ENCODE peak calls at places on chromosomes 13 and 19, in five cellular contexts. I is Kasumi-1, W is RWPE2, X is fibroblast of pulmonary artery, H is NCI-H1092. R is an unnamed sample.

GRCh38 chr19:43505941-43506340 is 1.4 kb upstream of the PHLDB3 start:
- DNase-seq in I (no peak), W (no peak), X (no peak), H (no peak), R (no peak)

GRCh38 chr13:113862191-113862765 is 1.6 kb downstream of the GAS6 start:
- DNase-seq in I (no peak), W (peak), X (no peak), H (no peak), R (no peak)

GRCh38 chr13:50119593-50119992 is 104.3 kb downstream of the KCNRG start:
- DNase-seq in I (no peak), W (no peak), X (peak), H (no peak), R (no peak)

GRCh38 chr19:7069904-7070226 is 362 bp downstream of the ZNF557 start:
- DNase-seq in I (no peak), W (no peak), X (no peak), H (no peak), R (no peak)

GRCh38 chr19:55241143-55241934 is 12.8 kb upstream of the TMEM86B start:
- DNase-seq in I (no peak), W (no peak), X (no peak), H (no peak), R (no peak)

GRCh38 chr13:101283782-101284181 is 132.5 kb downstream of the NALCN start:
- DNase-seq in I (no peak), W (no peak), X (no peak), H (no peak), R (no peak)

GRCh38 chr13:110815471-110816204 is 99.2 kb downstream of the ANKRD10 start:
- DNase-seq in I (no peak), W (no peak), X (no peak), H (peak), R (no peak)

GRCh38 chr19:49987159-49987698 is 26.3 kb upstream of the SIGLEC11 start:
- DNase-seq in I (peak), W (no peak), X (peak), H (no peak), R (peak)

GRCh38 chr13:36549771-36550170 is 117.5 kb downstream of the CCNA1 start:
- DNase-seq in I (no peak), W (no peak), X (peak), H (peak), R (no peak)

GRCh38 chr13:25732146-25732865 is 319.5 kb downstream of the SHISA2 start:
- DNase-seq in I (no peak), W (no peak), X (peak), H (no peak), R (no peak)

GRCh38 chr19:489418-490196 is 6.7 kb upstream of the MADCAM1 start:
- DNase-seq in I (no peak), W (no peak), X (peak), H (no peak), R (no peak)

GRCh38 chr19:54739587-54740497 is 1.5 kb downstream of the KIR2DL3 start:
- DNase-seq in I (no peak), W (no peak), X (no peak), H (no peak), R (no peak)

GRCh38 chr13:45728759-45729158 is 26.6 kb downstream of the CBY2 start:
- DNase-seq in I (peak), W (no peak), X (peak), H (no peak), R (no peak)